ENCODE peak calls at places on chromosomes 7 and 10, in eight cellular contexts. X is progenitor cell of endocrine pancreas, P is tibial artery, K is B cell, Z is adrenal gland, F is Caco-2, N is prostate gland, V is natural killer cell. R is an unnamed sample.

GRCh38 chr10:132942740-132943554 is 577 bp upstream of the CFAP46 start:
- DNase-seq in P (no peak), N (no peak), F (no peak), X (no peak), Z (no peak), V (peak), K (no peak), R (peak)

GRCh38 chr7:139341776-139342244 is 673 bp downstream of the FMC1 start:
- DNase-seq in X (no peak), F (no peak), K (no peak), P (no peak), Z (peak), V (no peak), N (no peak), R (no peak)

GRCh38 chr7:159067870-159068787 is 76.5 kb downstream of the VIPR2 start:
- DNase-seq in X (no peak), K (no peak), P (peak), Z (no peak), N (no peak), V (no peak), F (no peak), R (peak)

GRCh38 chr10:102660891-102661613 is 16.8 kb downstream of the TRIM8 start:
- DNase-seq in X (no peak), Z (no peak), F (no peak), P (no peak), K (peak), V (peak), N (no peak), R (peak)

GRCh38 chr7:30658471-30659074 is 23.7 kb downstream of the CRHR2 start:
- DNase-seq in K (no peak), V (no peak), N (no peak), P (peak), X (no peak), Z (no peak), F (no peak), R (no peak)

GRCh38 chr10:94725871-94726270 is 36.6 kb upstream of the CYP2C19 start:
- DNase-seq in P (no peak), N (no peak), K (no peak), X (no peak), V (no peak), F (no peak), Z (no peak), R (no peak)

GRCh38 chr10:89590326-89590725 is 54.7 kb downstream of the PANK1 start:
- DNase-seq in V (no peak), K (no peak), F (no peak), P (no peak), Z (no peak), N (no peak), X (no peak), R (no peak)

GRCh38 chr7:82164813-82165212 is 278.8 kb downstream of the CACNA2D1 start:
- DNase-seq in Z (peak), F (no peak), X (no peak), K (no peak), V (no peak), P (no peak), N (no peak), R (no peak)

GRCh38 chr7:101728888-101729883 is 88.2 kb upstream of the CUX1 start:
- DNase-seq in X (no peak), V (no peak), P (no peak), K (no peak), Z (peak), F (no peak), N (no peak), R (peak)

GRCh38 chr7:105623378-105623777 is 42.1 kb upstream of the EFCAB10 start:
- DNase-seq in F (no peak), V (no peak), N (no peak), K (no peak), P (no peak), X (no peak), Z (no peak), R (no peak)

GRCh38 chr7:21412291-21412896 is 15.5 kb upstream of the SP4 start:
- DNase-seq in K (no peak), Z (no peak), X (no peak), N (no peak), F (no peak), P (no peak), V (no peak), R (no peak)

GRCh38 chr7:12607134-12607533 is 36.6 kb downstream of the SCIN start:
- DNase-seq in N (no peak), V (no peak), F (no peak), Z (no peak), P (no peak), K (no peak), X (no peak), R (no peak)

GRCh38 chr7:1022801-1023465 is 21.4 kb upstream of the GPR146 start:
- DNase-seq in N (no peak), X (no peak), K (peak), F (no peak), P (no peak), Z (no peak), V (no peak), R (peak)

GRCh38 chr10:29865700-29866355 is 193.6 kb downstream of the JCAD start:
- DNase-seq in P (no peak), F (peak), K (no peak), N (no peak), X (no peak), V (no peak), Z (no peak), R (no peak)

GRCh38 chr10:43752682-43753081 is 104.0 kb upstream of the ZNF32 start:
- DNase-seq in F (no peak), V (no peak), X (no peak), K (no peak), Z (no peak), N (no peak), P (no peak), R (no peak)

GRCh38 chr10:29266641-29267040 is 22.2 kb upstream of the LYZL1 start:
- DNase-seq in Z (no peak), P (no peak), N (no peak), K (no peak), V (no peak), F (no peak), X (no peak), R (no peak)

GRCh38 chr7:149003018-149003417 is 25.3 kb downstream of the PDIA4 start:
- DNase-seq in P (no peak), K (no peak), Z (no peak), V (no peak), N (no peak), F (no peak), X (no peak), R (no peak)

GRCh38 chr7:108347616-108348015 is 108.6 kb downstream of the NRCAM start:
- DNase-seq in X (peak), F (peak), Z (peak), V (no peak), N (no peak), K (no peak), P (no peak), R (no peak)

GRCh38 chr10:89481662-89482061 is 53.7 kb downstream of the SLC16A12 start:
- DNase-seq in V (no peak), N (no peak), Z (no peak), F (no peak), K (no peak), X (no peak), P (no peak), R (no peak)

GRCh38 chr7:149558149-149558861 is 60.7 kb upstream of the ZNF746 start:
- DNase-seq in N (no peak), K (no peak), V (no peak), F (no peak), Z (no peak), X (no peak), P (no peak), R (peak)

GRCh38 chr7:31043035-31043434 is 9.1 kb upstream of the ADCYAP1R1 start:
- DNase-seq in X (no peak), N (no peak), Z (no peak), F (no peak), V (no peak), P (no peak), K (no peak), R (no peak)

GRCh38 chr7:15925608-15926007 is 239.1 kb upstream of the MEOX2 start:
- DNase-seq in K (no peak), Z (no peak), F (no peak), X (no peak), N (no peak), V (no peak), P (no peak), R (no peak)

GRCh38 chr10:29838529-29838928 is 203.8 kb upstream of the SVIL start:
- DNase-seq in F (no peak), V (no peak), Z (no peak), X (no peak), P (peak), K (no peak), N (no peak), R (no peak)

GRCh38 chr10:103829266-103829665 is 26.1 kb downstream of the SH3PXD2A start:
- DNase-seq in Z (no peak), N (no peak), F (no peak), X (no peak), P (no peak), V (no peak), K (no peak), R (no peak)

GRCh38 chr10:630581-631073 is 58.8 kb downstream of the DIP2C start:
- DNase-seq in P (peak), V (no peak), K (no peak), F (no peak), X (no peak), N (no peak), Z (no peak), R (no peak)

GRCh38 chr7:120164-120555 is 72.2 kb upstream of the FAM20C start:
- DNase-seq in Z (no peak), X (no peak), P (no peak), K (no peak), V (no peak), N (no peak), F (no peak), R (no peak)

GRCh38 chr10:96352027-96352426 is 6.8 kb downstream of the OPALIN start:
- DNase-seq in V (no peak), F (no peak), N (no peak), X (no peak), Z (no peak), K (no peak), P (no peak), R (no peak)

GRCh38 chr10:31975157-31975765 is 46.6 kb upstream of the ARHGAP12 start:
- DNase-seq in V (no peak), K (no peak), P (no peak), X (no peak), Z (no peak), N (no peak), F (no peak), R (no peak)

GRCh38 chr7:99109108-99110051 is 34.5 kb downstream of the SMURF1 start:
- DNase-seq in P (peak), Z (no peak), K (no peak), F (no peak), N (no peak), X (no peak), V (no peak), R (no peak)

GRCh38 chr10:17880596-17880995 is 71.1 kb upstream of the SLC39A12 start:
- DNase-seq in X (no peak), Z (no peak), K (no peak), N (no peak), V (no peak), F (no peak), P (no peak), R (no peak)
- TF ChIP-seq CTCF in X (no peak), Z (no peak), K (no peak), N (no peak), V (no peak), F (no peak), P (no peak), R (no peak)

DNA sequence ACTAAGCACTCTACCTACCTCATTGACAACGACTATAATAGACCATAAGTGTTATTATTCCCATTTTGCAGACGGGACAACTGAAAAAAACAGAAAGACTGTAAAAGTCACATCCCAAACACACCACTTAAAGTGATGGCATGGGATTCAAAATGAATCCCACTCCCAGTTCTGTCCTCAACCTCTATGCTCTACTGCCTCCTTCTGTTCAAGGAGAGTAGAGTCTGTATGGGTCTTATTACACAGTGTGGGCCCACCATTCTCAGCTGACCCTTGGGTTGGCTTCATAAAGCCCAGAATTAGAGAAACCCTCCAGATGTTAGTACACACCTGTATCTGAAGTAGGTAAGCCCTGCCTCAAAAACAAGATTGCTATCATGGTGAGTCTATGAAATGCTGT is 102.2 kb downstream of the GRM8 start:
- DNase-seq in P (no peak), K (no peak), F (no peak), X (no peak), V (no peak), Z (no peak), N (no peak), R (no peak)
- TF ChIP-seq CTCF in P (no peak), K (no peak), F (no peak), X (no peak), V (no peak), Z (no peak), N (no peak), R (no peak)

DNA sequence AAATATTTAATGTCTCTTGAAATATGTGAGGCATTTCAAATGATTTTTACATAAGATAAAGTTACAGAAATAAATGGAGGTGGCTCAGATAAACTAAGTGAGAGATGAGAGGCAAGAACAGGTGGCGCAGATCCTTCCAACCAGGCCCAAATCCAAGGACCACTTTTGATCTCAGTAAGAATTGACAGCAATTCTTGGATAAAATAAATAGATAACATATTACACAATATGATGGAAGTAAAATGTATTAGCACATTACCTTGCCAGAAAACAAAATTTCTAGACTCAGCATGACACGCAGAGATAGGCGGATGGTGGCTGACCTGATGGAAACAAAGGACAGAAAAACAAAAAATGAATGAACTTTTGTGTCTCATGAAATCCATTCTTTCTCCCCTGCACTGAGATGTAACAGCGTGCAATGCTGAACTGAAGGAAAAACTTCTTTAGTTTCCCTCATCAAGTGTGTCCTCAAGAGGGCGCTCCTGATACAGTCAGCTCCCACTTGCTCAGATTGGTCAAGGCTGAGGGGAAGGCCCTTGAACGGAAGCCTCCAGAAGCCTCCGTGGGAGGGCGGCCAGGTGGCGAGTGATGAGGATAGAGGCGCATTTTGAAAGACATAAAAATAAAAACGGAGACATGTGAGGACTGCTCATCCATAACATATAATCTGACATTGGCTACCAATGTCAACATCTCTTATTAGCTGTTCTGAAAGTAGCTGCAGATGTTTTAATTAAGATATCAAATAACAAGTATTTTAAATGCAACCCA is 62.8 kb upstream of the GSDME start:
- DNase-seq in X (peak), Z (peak), P (peak), F (peak), N (peak), K (peak), V (peak), R (peak)
- TF ChIP-seq CTCF in X (peak), Z (peak), P (peak), F (peak), N (peak), K (peak), V (peak), R (no peak)

DNA sequence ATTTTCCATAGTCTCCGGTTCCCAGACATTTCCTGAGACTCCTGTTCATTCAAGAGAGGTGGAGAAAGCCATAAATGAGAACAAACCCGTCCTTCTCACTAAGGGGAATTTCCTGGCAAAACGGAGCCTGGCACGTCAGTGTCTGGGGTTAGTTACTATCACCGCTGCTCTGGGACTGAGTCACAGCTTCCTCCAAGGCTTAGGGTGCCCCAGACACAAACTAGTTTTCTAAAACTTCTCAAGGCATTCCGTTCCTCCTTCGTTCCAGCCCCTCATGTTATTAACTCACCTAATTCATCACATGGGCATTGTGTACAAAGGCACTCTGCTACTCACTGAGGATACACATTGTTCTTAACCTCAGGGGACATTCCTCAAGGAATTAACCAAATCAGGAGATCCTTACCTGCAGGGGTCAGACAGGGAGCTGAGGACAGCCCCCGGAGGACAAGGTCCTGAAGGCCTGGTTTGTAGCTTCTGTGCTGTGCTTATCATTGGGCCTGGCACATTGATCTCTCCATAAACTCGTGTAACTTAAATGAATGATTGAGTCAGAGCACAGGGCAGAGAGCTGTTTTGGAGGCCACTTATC is 103.0 kb upstream of the KLF6 start:
- DNase-seq in X (no peak), Z (peak), F (peak), V (no peak), P (peak), K (no peak), N (peak), R (peak)
- TF ChIP-seq CTCF in X (no peak), Z (no peak), F (no peak), V (no peak), P (no peak), K (no peak), N (no peak), R (no peak)

DNA sequence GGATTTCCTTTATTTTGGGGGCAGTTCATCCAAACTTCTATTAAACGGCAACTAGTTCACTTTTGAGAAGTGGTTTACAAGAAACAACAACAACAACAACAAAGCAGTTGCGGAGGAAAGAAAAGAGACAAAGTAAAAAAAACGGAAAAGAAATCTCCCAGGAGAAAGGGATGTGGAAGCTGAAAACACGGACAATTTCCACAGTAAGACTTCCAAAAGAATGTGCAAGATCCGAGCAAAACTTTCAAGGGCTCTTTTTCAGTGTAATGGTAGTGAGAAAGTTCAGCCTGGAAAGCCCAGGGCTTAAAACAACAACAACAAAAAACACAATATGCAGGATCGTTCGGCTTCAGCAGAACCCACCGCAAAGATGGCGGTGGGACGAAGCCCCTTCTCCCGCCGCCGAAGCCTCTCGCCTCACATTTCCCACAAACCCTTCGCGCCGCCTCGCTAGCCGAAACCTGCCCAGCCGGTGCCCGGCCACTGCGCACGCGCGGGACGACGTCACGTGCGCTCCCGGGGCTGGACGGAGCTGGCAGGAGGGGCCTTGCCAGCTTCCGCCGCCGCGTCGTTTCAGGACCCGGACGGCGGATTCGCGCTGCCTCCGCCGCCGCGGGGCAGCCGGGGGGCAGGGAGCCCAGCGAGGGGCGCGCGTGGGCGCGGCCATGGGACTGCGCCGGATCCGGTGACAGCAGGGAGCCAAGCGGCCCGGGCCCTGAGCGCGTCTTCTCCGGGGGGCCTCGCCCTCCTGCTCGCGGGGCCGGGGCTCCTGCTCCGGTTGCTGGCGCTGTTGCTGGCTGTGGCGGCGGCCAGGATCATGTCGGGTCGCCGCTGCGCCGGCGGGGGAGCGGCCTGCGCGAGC is at the start of gene TNKS2:
- DNase-seq in V (peak), X (peak), F (peak), K (peak), Z (peak), N (peak), P (peak), R (peak)
- TF ChIP-seq CTCF in V (no peak), X (no peak), F (no peak), K (no peak), Z (no peak), N (peak), P (no peak), R (peak)

GRCh38 chr7:85001493-85002345 is 185.1 kb downstream of the SEMA3D start:
- DNase-seq in P (no peak), K (no peak), Z (no peak), X (no peak), F (no peak), N (no peak), V (no peak), R (no peak)

GRCh38 chr7:84997626-84998025 is 189.2 kb downstream of the SEMA3D start:
- DNase-seq in Z (no peak), N (no peak), K (no peak), P (no peak), F (no peak), V (no peak), X (no peak), R (no peak)

GRCh38 chr7:84999450-84999849 is 187.4 kb downstream of the SEMA3D start:
- DNase-seq in Z (no peak), X (no peak), F (no peak), K (no peak), P (no peak), N (no peak), V (no peak), R (no peak)

GRCh38 chr7:85000973-85001372 is 185.9 kb downstream of the SEMA3D start:
- DNase-seq in P (no peak), F (no peak), X (no peak), Z (no peak), V (no peak), N (no peak), K (no peak), R (no peak)

GRCh38 chr7:84998665-84999064 is 188.2 kb downstream of the SEMA3D start:
- DNase-seq in F (no peak), X (no peak), Z (no peak), K (no peak), V (no peak), P (no peak), N (no peak), R (no peak)
- TF ChIP-seq CTCF in F (peak), X (peak), Z (no peak), K (no peak), V (no peak), P (no peak), N (no peak), R (no peak)

DNA sequence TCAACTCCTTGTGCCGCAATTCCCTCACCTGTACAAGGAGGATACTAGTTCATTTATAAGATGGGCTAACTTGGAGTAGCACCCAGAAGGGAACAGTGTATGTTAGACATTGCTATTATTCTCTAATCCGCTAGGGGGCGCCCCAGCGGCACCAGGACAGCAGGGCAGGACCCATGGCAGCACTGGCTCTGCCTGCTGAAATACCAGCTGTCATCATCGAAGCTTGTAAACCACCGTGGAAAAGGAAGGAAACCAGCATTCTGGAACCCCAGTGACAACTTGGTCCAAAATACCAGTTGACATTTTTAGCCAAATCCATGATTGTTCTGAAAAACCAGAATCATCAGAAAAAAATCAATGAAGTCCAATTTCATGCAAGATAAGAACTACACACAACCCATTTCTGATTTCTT is 134.4 kb downstream of the ITGA8 start:
- DNase-seq in N (peak), V (no peak), K (no peak), P (peak), F (peak), X (peak), Z (peak), R (peak)
- TF ChIP-seq CTCF in N (peak), V (no peak), K (peak), P (peak), F (peak), X (peak), Z (peak), R (peak)

GRCh38 chr7:132733860-132734259 is 157.6 kb upstream of the PLXNA4 start:
- DNase-seq in N (no peak), K (no peak), P (no peak), Z (no peak), X (no peak), V (no peak), F (no peak), R (no peak)
- TF ChIP-seq CTCF in N (no peak), K (no peak), P (no peak), Z (no peak), X (no peak), V (no peak), F (no peak), R (no peak)

R was measured in upper lobe of left lung.